ENCODE peak calls at places on chromosomes 4 and X, in four cellular contexts. H is heart right ventricle, W is colonic mucosa, S is suprapubic skin. J is an unnamed sample.

GRCh38 chrX:49784747-49785280 is 44.3 kb upstream of the PAGE4 start:
- DNase-seq in H (no peak), W (no peak), S (no peak), J (no peak)

GRCh38 chrX:97968376-97969104 is 1084.8 kb downstream of the RPA4 start:
- DNase-seq in H (no peak), W (no peak), S (no peak), J (no peak)

GRCh38 chr4:56426273-56426672 is 9.1 kb downstream of the PPAT start:
- DNase-seq in H (no peak), W (no peak), S (no peak), J (no peak)

GRCh38 chr4:57442834-57443291 is 332.7 kb upstream of the IGFBP7 start:
- DNase-seq in H (peak; percentile 24), W (peak; percentile 24), S (no peak), J (no peak)

GRCh38 chrX:147978931-147979330 is 2.2 kb upstream of the FMR1NB start:
- DNase-seq in H (no peak), W (no peak), S (no peak), J (no peak)

GRCh38 chr4:2786152-2786671 is 6.7 kb upstream of the SH3BP2 start:
- DNase-seq in H (no peak), W (no peak), S (peak; percentile 44), J (no peak)

GRCh38 chr4:10107111-10108091 is 9.2 kb downstream of the WDR1 start:
- DNase-seq in H (no peak), W (no peak), S (peak; percentile 62), J (no peak)

GRCh38 chr4:6480532-6481088 is 8.2 kb upstream of the PPP2R2C start:
- DNase-seq in H (no peak), W (peak; percentile 4), S (no peak), J (no peak)

GRCh38 chr4:139488442-139488841 is 34.5 kb downstream of the RAB33B start:
- DNase-seq in H (no peak), W (no peak), S (no peak), J (no peak)

GRCh38 chr4:103306870-103307345 is 108.8 kb upstream of the CENPE start:
- DNase-seq in H (no peak), W (peak; percentile 22), S (no peak), J (no peak)

GRCh38 chrX:41468647-41469323 is 21.6 kb downstream of the NYX start:
- DNase-seq in H (no peak), W (no peak), S (no peak), J (no peak)

GRCh38 chr4:15665738-15666365 is 10.7 kb upstream of the FBXL5 start:
- DNase-seq in H (no peak), W (peak; percentile 37), S (no peak), J (no peak)

GRCh38 chrX:41027388-41027787 is 57.9 kb upstream of the USP9X start:
- DNase-seq in H (no peak), W (no peak), S (no peak), J (no peak)

GRCh38 chrX:154013614-154014360 is 5.9 kb downstream of the IRAK1 start:
- DNase-seq in H (peak; percentile 40), W (no peak), S (no peak), J (no peak)

GRCh38 chr4:6749340-6750171 is 33.0 kb upstream of the KIAA0232 start:
- DNase-seq in H (peak; percentile 59), W (peak; percentile 94), S (peak; percentile 88), J (peak; percentile 91)

GRCh38 chr4:167652267-167652666 is 418.0 kb upstream of the SPOCK3 start:
- DNase-seq in H (no peak), W (no peak), S (no peak), J (peak; percentile 54)

GRCh38 chr4:29278580-29278979 is 1441.6 kb upstream of the PCDH7 start:
- DNase-seq in H (no peak), W (no peak), S (no peak), J (no peak)

GRCh38 chrX:76454456-76454927 is 27.0 kb downstream of the MAGEE1 start:
- DNase-seq in H (no peak), W (no peak), S (no peak), J (no peak)

GRCh38 chr4:138749303-138749702 is 266.3 kb upstream of the NOCT start:
- DNase-seq in H (no peak), W (no peak), S (no peak), J (no peak)

GRCh38 chr4:95290702-95291101 is 258.1 kb downstream of the UNC5C start:
- DNase-seq in H (no peak), W (no peak), S (no peak), J (no peak)

GRCh38 chr4:70855464-70855863 is 15.8 kb upstream of the GRSF1 start:
- DNase-seq in H (no peak), W (no peak), S (no peak), J (no peak)

GRCh38 chr4:77047037-77047436 is 28.8 kb downstream of the CCNI start:
- DNase-seq in H (no peak), W (no peak), S (no peak), J (no peak)

GRCh38 chrX:39613508-39613921 is 484.2 kb downstream of the BCOR start:
- DNase-seq in H (peak; percentile 19), W (peak; percentile 46), S (no peak), J (no peak)

GRCh38 chr4:48968814-48969213 is 17.3 kb upstream of the CWH43 start:
- DNase-seq in H (no peak), W (no peak), S (no peak), J (no peak)

GRCh38 chr4:138035781-138036258 is 206.3 kb downstream of the SLC7A11 start:
- DNase-seq in H (no peak), W (no peak), S (no peak), J (no peak)

GRCh38 chr4:183101956-183102480 is 3.0 kb downstream of the WWC2 start:
- DNase-seq in H (no peak), W (no peak), S (no peak), J (no peak)

GRCh38 chrX:1533083-1533482 is 3.9 kb downstream of the P2RY8 start:
- DNase-seq in H (no peak), W (no peak), S (no peak), J (no peak)

GRCh38 chrX:1536712-1537030 is 314 bp downstream of the P2RY8 start:
- DNase-seq in H (no peak), W (no peak), S (no peak), J (no peak)

GRCh38 chrX:1535241-1536041 is 1.5 kb downstream of the P2RY8 start:
- DNase-seq in H (no peak), W (peak; percentile 32), S (peak; percentile 32), J (peak; percentile 57)

GRCh38 chrX:1537031-1537715 is at the start of gene P2RY8:
- DNase-seq in H (peak; percentile 37), W (peak; percentile 56), S (peak; percentile 74), J (no peak)

DNA sequence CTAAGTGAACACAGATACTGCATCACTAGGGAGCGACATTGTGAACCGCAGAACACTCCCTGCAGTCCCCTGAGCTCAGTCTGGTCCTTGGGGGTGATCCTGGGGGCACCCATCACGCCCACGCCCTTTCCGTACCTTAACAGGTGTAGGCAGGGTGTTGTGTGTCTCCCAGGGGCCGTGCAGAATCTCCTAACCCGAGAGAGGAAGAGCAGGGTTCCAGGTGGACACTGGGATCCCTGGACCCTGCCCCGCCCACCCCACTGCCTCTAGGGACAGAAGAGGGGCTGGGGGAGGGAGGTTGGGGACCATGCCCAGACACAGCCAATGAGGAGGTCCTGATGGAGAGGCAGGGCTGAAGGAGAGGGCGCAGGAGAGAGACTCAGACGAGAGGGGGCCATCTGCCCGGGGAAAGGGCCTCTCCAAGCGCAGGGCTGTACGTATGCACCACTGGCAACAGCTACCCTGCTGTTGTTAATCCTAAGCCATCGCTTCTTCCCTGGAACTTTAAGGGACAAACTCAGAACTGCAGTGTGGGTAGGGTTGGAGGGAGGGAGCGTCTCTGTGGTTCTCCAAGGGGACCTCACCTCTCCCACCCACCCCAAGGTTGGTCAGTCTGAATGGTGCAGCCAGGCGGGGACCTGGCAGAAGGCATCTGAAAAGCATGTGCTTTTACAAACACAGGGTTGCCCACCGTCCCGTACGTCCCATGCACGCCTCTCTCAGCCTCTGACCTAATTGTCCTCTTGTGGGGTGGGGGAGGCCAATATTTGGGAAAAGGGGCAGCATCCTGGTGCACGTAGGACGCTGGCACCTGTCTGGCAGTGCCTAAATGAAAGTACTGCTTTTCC is 2.4 kb downstream of the P2RY8 start:
- DNase-seq in H (no peak), W (no peak), S (peak; percentile 25), J (no peak)
- H3K4me1 ChIP-seq in H (no peaks in the 10 kb centered on the region), W (no peaks in the 10 kb centered on the region), S (no peaks in the 10 kb centered on the region), J (no peaks in the 10 kb centered on the region)

GRCh38 chr4:133151681-133152329 is 2.7 kb downstream of the PCDH10 start:
- DNase-seq in H (no peak), W (no peak), S (no peak), J (peak; percentile 81)
- H3K4me3 ChIP-seq in H (no peak overlapping the region), W (peak overlapping the region; percentile 10), S (peak overlapping the region; percentile 47), J (peak overlapping the region; percentile 44)

DNA sequence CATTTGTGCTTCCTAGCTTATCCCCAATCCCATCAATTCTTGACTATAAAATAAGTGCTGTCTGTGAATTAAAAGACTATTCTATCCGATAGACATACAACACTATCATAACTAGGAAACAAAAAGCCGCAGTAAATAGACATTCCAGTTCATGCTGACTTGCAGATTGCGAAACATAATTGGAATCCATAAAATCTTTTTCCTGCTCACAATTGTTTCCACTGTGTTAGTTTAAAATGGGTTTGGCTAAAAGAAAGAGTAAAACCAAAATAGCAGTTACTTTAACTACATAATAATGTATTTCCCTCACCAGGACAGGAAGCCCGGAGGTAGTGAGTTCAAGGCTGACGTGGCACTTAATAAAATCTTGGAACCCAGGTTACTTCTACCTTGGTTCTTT is 17.2 kb downstream of the SMIM31 start:
- DNase-seq in H (no peak), W (no peak), S (no peak), J (no peak)
- H3K27ac ChIP-seq in H (no peak overlapping the region), W (peak overlapping the region; percentile 36), S (no peak overlapping the region), J (no peak overlapping the region)

GRCh38 chr4:86269354-86269753 is 90.5 kb downstream of the MAPK10 start:
- DNase-seq in H (no peak), W (no peak), S (no peak), J (no peak)

GRCh38 chr4:86271057-86271456 is 88.8 kb downstream of the MAPK10 start:
- DNase-seq in H (no peak), W (no peak), S (no peak), J (no peak)

GRCh38 chr4:86280246-86280645 is 79.6 kb downstream of the MAPK10 start:
- DNase-seq in H (no peak), W (no peak), S (no peak), J (no peak)

GRCh38 chr4:86279247-86279960 is 80.4 kb downstream of the MAPK10 start:
- DNase-seq in H (no peak), W (no peak), S (no peak), J (no peak)

GRCh38 chr4:86274642-86275041 is 85.2 kb downstream of the MAPK10 start:
- DNase-seq in H (no peak), W (no peak), S (no peak), J (no peak)
- H3K4me1 ChIP-seq in H (no peaks in the 10 kb centered on the region), W (no peaks in the 10 kb centered on the region), S (no peaks in the 10 kb centered on the region), J (no peaks in the 10 kb centered on the region)

GRCh38 chrX:101745046-101745445 is 85.4 kb upstream of the ARMCX2 start:
- DNase-seq in H (no peak), W (no peak), S (no peak), J (no peak)
- H3K4me3 ChIP-seq in H (no peak overlapping the region), W (no peak overlapping the region), S (no peak overlapping the region), J (no peak overlapping the region)

J was measured in aorta.